ENCODE peak calls at places on chromosomes 12 and 14, in eight cellular contexts. Y, E, G, Z, A, J, B and F are unnamed samples.
A peak's percentile ranks its signal among the peaks of the same experiment; 100 is the strongest.

GRCh38 chr12:6039894-6040601 is 84.4 kb downstream of the VWF start:
- DNase-seq in Z (peak; percentile 65), J (peak; percentile 47), A (peak; percentile 61), G (no peak), E (no peak), B (no peak), Y (peak; percentile 74), F (peak; percentile 55)

GRCh38 chr14:101791919-101792572 is 30.5 kb downstream of the PPP2R5C start:
- DNase-seq in Y (no peak), E (no peak), A (peak; percentile 50), J (no peak), G (no peak), B (peak; percentile 19), Z (no peak), F (no peak)

GRCh38 chr12:6235499-6235898 is 35.3 kb downstream of the CD9 start:
- DNase-seq in G (no peak), J (no peak), A (no peak), Y (no peak), E (peak; percentile 53), Z (no peak), B (no peak), F (peak; percentile 14)

GRCh38 chr12:80068173-80068572 is 31.2 kb upstream of the OTOGL start:
- DNase-seq in Y (no peak), E (no peak), J (no peak), A (no peak), G (no peak), Z (no peak), B (no peak), F (no peak)

GRCh38 chr12:30985814-30986452 is 59.4 kb downstream of the TSPAN11 start:
- DNase-seq in A (no peak), J (peak; percentile 21), E (peak; percentile 76), Z (peak; percentile 79), B (peak; percentile 19), Y (peak; percentile 72), G (peak; percentile 21), F (peak; percentile 80)

GRCh38 chr12:20604408-20604807 is 90.7 kb upstream of the SLCO1C1 start:
- DNase-seq in Z (no peak), Y (no peak), G (no peak), J (no peak), E (no peak), A (no peak), B (no peak), F (no peak)

GRCh38 chr12:124569375-124570148 is 2.1 kb upstream of the NCOR2 start:
- DNase-seq in Z (no peak), A (no peak), E (peak; percentile 60), Y (no peak), G (no peak), J (no peak), B (no peak), F (no peak)

GRCh38 chr12:57632369-57632897 is 568 bp downstream of the B4GALNT1 start:
- DNase-seq in A (peak; percentile 19), Y (no peak), G (no peak), J (no peak), E (peak; percentile 66), B (no peak), Z (no peak), F (no peak)

GRCh38 chr12:24561882-24562760 is 386.8 kb downstream of the BCAT1 start:
- DNase-seq in J (no peak), Z (peak; percentile 67), E (peak; percentile 79), G (peak; percentile 27), A (no peak), Y (peak; percentile 61), B (peak; percentile 7), F (no peak)

GRCh38 chr14:20812576-20812975 is 9.9 kb upstream of the RNASE1 start:
- DNase-seq in Y (no peak), G (no peak), Z (no peak), A (no peak), J (no peak), E (no peak), B (no peak), F (no peak)

GRCh38 chr12:25615119-25615518 is 62.0 kb upstream of the LMNTD1 start:
- DNase-seq in J (no peak), E (no peak), Y (peak; percentile 24), B (peak; percentile 33), Z (no peak), A (no peak), G (no peak), F (no peak)

GRCh38 chr14:68638056-68638816 is 154.6 kb downstream of the ZFP36L1 start:
- DNase-seq in B (no peak), Z (no peak), Y (no peak), E (no peak), J (no peak), G (no peak), A (no peak), F (no peak)

GRCh38 chr12:54413284-54414190 is 5.5 kb downstream of the ITGA5 start:
- DNase-seq in E (no peak), Y (no peak), G (no peak), A (peak; percentile 89), J (peak; percentile 90), Z (no peak), B (peak; percentile 54), F (no peak)

GRCh38 chr12:64099430-64099829 is 122.7 kb downstream of the KICS2 start:
- DNase-seq in Y (no peak), A (no peak), G (no peak), E (no peak), J (no peak), B (peak; percentile 43), Z (no peak), F (no peak)

GRCh38 chr12:133130808-133131128 is 341 bp downstream of the ZNF10 start:
- DNase-seq in E (peak; percentile 69), A (no peak), J (no peak), B (no peak), G (no peak), Z (no peak), Y (no peak), F (peak; percentile 79)

GRCh38 chr14:75667099-75667498 is 6.1 kb downstream of the TTLL5 start:
- DNase-seq in J (no peak), A (no peak), Y (no peak), G (no peak), Z (no peak), B (no peak), E (no peak), F (no peak)

GRCh38 chr12:27382924-27383323 is 50.3 kb downstream of the BMAL2 start:
- DNase-seq in J (no peak), Y (no peak), E (no peak), G (no peak), A (no peak), Z (no peak), B (no peak), F (no peak)

GRCh38 chr14:67077914-67078313 is 111.3 kb upstream of the GARIN2 start:
- DNase-seq in Y (no peak), E (no peak), G (no peak), Z (no peak), J (no peak), A (no peak), B (no peak), F (no peak)

GRCh38 chr12:84727964-84728363 is 184.6 kb downstream of the SLC6A15 start:
- DNase-seq in A (no peak), G (no peak), Z (no peak), Y (peak; percentile 9), B (no peak), J (no peak), E (no peak), F (no peak)

GRCh38 chr12:1845010-1845409 is 24.6 kb downstream of the LRTM2 start:
- DNase-seq in B (no peak), Z (no peak), J (no peak), G (no peak), A (no peak), E (no peak), Y (no peak), F (no peak)

GRCh38 chr12:118334939-118335567 is 37.7 kb downstream of the TAOK3 start:
- DNase-seq in B (no peak), E (no peak), Z (no peak), G (no peak), J (peak; percentile 35), A (no peak), Y (no peak), F (no peak)

GRCh38 chr12:46462641-46463355 is 90.2 kb upstream of the SLC38A2 start:
- DNase-seq in A (no peak), B (no peak), Y (no peak), Z (no peak), J (no peak), G (no peak), E (no peak), F (no peak)

GRCh38 chr12:45216297-45216982 is 545 bp downstream of the ANO6 start:
- DNase-seq in E (peak; percentile 73), B (no peak), Y (peak; percentile 54), G (no peak), A (peak; percentile 59), J (peak; percentile 23), Z (peak; percentile 70), F (peak; percentile 44)

GRCh38 chr12:128570191-128571065 is 253.3 kb downstream of the SLC15A4 start:
- DNase-seq in A (no peak), Z (no peak), B (no peak), E (no peak), J (no peak), G (no peak), Y (no peak), F (no peak)

GRCh38 chr12:53052419-53053222 is 2.8 kb downstream of the TNS2 start:
- DNase-seq in Z (no peak), A (no peak), Y (no peak), B (peak; percentile 40), G (peak; percentile 88), E (peak; percentile 95), J (no peak), F (peak; percentile 91)

GRCh38 chr12:100578923-100579322 is 5.4 kb downstream of the GAS2L3 start:
- DNase-seq in J (no peak), B (no peak), Z (no peak), Y (no peak), E (no peak), A (no peak), G (no peak), F (no peak)

GRCh38 chr14:100076133-100076532 is 10.9 kb downstream of the EVL start:
- DNase-seq in G (no peak), J (peak; percentile 96), A (no peak), Y (peak; percentile 37), Z (peak; percentile 19), B (no peak), E (no peak), F (no peak)

GRCh38 chr14:20327005-20327869 is 5.8 kb downstream of the CCNB1IP1 start:
- DNase-seq in Z (peak; percentile 21), Y (peak; percentile 35), J (peak; percentile 82), G (no peak), A (peak; percentile 75), B (no peak), E (no peak), F (no peak)

GRCh38 chr12:6047249-6048227 is 76.9 kb downstream of the VWF start:
- DNase-seq in B (no peak), Y (no peak), E (no peak), Z (no peak), A (no peak), G (no peak), J (no peak), F (no peak)

GRCh38 chr14:93184391-93185332 is at the start of the genes LYSET and MOAP1:
- DNase-seq in A (peak; percentile 92), Z (peak; percentile 90), G (peak; percentile 68), J (peak; percentile 66), Y (peak; percentile 91), B (peak; percentile 60), E (peak; percentile 93), F (peak; percentile 88)

GRCh38 chr14:63564318-63564717 is 21.1 kb upstream of the PPP2R5E start:
- DNase-seq in A (no peak), Z (no peak), G (no peak), Y (no peak), J (no peak), E (no peak), B (no peak), F (no peak)

GRCh38 chr12:116423053-116423452 is 136.1 kb upstream of the MAP1LC3B2 start:
- DNase-seq in G (no peak), A (no peak), E (no peak), B (no peak), J (no peak), Y (no peak), Z (no peak), F (no peak)

GRCh38 chr12:113259499-113259953 is 38.3 kb downstream of the TPCN1 start:
- DNase-seq in Y (no peak), J (no peak), E (peak; percentile 89), G (peak; percentile 74), Z (no peak), A (no peak), B (no peak), F (peak; percentile 71)

GRCh38 chr12:129887047-129887568 is 16.7 kb downstream of the TMEM132D start:
- DNase-seq in G (no peak), Y (no peak), B (no peak), Z (no peak), J (no peak), E (no peak), A (no peak), F (no peak)